ENCODE peak calls at places on chromosome 4, in nine cellular contexts. V is pancreas; W is naive thymus-derived CD4-positive, alpha-beta T cell; E is upper lobe of left lung; Q is fibroblast of the aortic adventitia; J is SK-N-SH; U is H7; O is cardiac muscle cell; X is small intestine. I is an unnamed sample.
A peak's percentile ranks its signal among the peaks of the same experiment; 100 is the strongest.

GRCh38 chr4:54547299-54548097 is 110.3 kb upstream of the KIT start:
- DNase-seq in V (no peak), W (no peak), E (no peak), Q (no peak), J (no peak), U (no peak), O (no peak), X (peak; percentile 73), I (no peak)

GRCh38 chr4:66911898-66912297 is 633.4 kb downstream of the CENPC start:
- DNase-seq in V (no peak), W (no peak), E (no peak), Q (peak; percentile 90), J (no peak), U (no peak), O (no peak), X (no peak), I (no peak)

GRCh38 chr4:122710434-122711308 is 21.8 kb upstream of the BBS12 start:
- DNase-seq in V (no peak), W (no peak), E (no peak), Q (peak; percentile 16), J (no peak), U (no peak), O (peak; percentile 13), X (no peak), I (no peak)

GRCh38 chr4:121709766-121710405 is 13.1 kb upstream of the ANXA5 start:
- DNase-seq in V (no peak), W (no peak), E (no peak), Q (no peak), J (no peak), U (no peak), O (no peak), X (no peak), I (no peak)

GRCh38 chr4:22906046-22906445 is 213.3 kb downstream of the GBA3 start:
- DNase-seq in V (no peak), W (no peak), E (no peak), Q (no peak), J (no peak), U (no peak), O (peak; percentile 7), X (peak; percentile 94), I (no peak)

GRCh38 chr4:176404591-176404990 is 84.8 kb downstream of the SPCS3 start:
- DNase-seq in V (no peak), W (no peak), E (no peak), Q (peak; percentile 44), J (no peak), U (no peak), O (no peak), X (no peak), I (no peak)

GRCh38 chr4:3703677-3704521 is 62.3 kb upstream of the ADRA2C start:
- DNase-seq in V (peak; percentile 30), W (no peak), E (no peak), Q (no peak), J (no peak), U (peak; percentile 90), O (peak; percentile 38), X (no peak), I (no peak)

GRCh38 chr4:53651142-53651720 is 59.9 kb upstream of the LNX1 start:
- DNase-seq in V (no peak), W (no peak), E (peak; percentile 64), Q (peak; percentile 64), J (no peak), U (no peak), O (no peak), X (peak; percentile 96), I (no peak)

GRCh38 chr4:1174941-1175634 is 2.7 kb upstream of the SPON2 start:
- DNase-seq in V (no peak), W (no peak), E (no peak), Q (no peak), J (no peak), U (peak; percentile 50), O (no peak), X (no peak), I (no peak)

GRCh38 chr4:1171306-1172227 is 816 bp downstream of the SPON2 start:
- DNase-seq in V (peak; percentile 67), W (peak; percentile 59), E (peak; percentile 20), Q (no peak), J (peak; percentile 68), U (peak; percentile 86), O (peak; percentile 33), X (no peak), I (no peak)

GRCh38 chr4:1172228-1172851 is at the start of gene SPON2:
- DNase-seq in V (no peak), W (no peak), E (no peak), Q (no peak), J (peak; percentile 65), U (peak; percentile 88), O (no peak), X (no peak), I (no peak)

GRCh38 chr4:1170805-1171305 is 1.5 kb downstream of the SPON2 start:
- DNase-seq in V (no peak), W (no peak), E (no peak), Q (no peak), J (peak; percentile 39), U (no peak), O (no peak), X (no peak), I (no peak)

GRCh38 chr4:1172971-1173757 is 781 bp upstream of the SPON2 start:
- DNase-seq in V (no peak), W (no peak), E (peak; percentile 18), Q (peak; percentile 65), J (peak; percentile 38), U (no peak), O (no peak), X (no peak), I (peak; percentile 57)
- H3K4me3 ChIP-seq in V (no peak overlapping the region), W (no peak overlapping the region), E (no peak overlapping the region), Q (no peak overlapping the region), J (no peak overlapping the region), U (no peak overlapping the region), O (no peak overlapping the region), X (no peak overlapping the region), I (no peak overlapping the region)

DNA sequence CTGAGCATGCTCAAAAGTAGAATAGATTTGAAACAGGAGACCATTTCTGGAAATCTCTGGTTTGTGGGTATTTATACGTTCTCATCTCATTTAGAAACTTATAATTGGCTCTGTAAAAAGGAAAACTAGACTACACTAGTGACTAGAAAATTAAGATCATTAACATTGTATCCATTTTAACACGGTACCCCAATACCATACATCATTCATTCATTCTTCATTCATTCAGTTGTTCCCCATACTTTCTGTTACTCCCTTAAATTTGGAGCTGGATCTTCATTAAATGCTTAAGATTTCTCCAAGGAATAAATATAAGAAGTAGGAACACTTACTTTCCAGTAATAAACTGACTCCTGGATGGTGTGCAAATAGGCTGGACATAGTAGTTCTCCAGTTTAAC is 1.3 kb downstream of the ARSJ start:
- DNase-seq in V (no peak), W (no peak), E (no peak), Q (no peak), J (no peak), U (no peak), O (no peak), X (no peak), I (no peak)
- H3K4me3 ChIP-seq in V (no peak overlapping the region), W (no peak overlapping the region), E (peak overlapping the region; percentile 66), Q (peak overlapping the region; percentile 80), J (peak overlapping the region; percentile 86), U (peak overlapping the region; percentile 58), O (no peak overlapping the region), X (no peak overlapping the region), I (no peak overlapping the region)

GRCh38 chr4:169047967-169048366 is 37.9 kb upstream of the CBR4 start:
- DNase-seq in V (no peak), W (no peak), E (no peak), Q (no peak), J (no peak), U (no peak), O (no peak), X (no peak), I (peak; percentile 50)

GRCh38 chr4:169048867-169049266 is 38.8 kb upstream of the CBR4 start:
- DNase-seq in V (no peak), W (no peak), E (no peak), Q (no peak), J (no peak), U (no peak), O (no peak), X (no peak), I (no peak)

GRCh38 chr4:169050308-169050707 is 40.3 kb upstream of the CBR4 start:
- DNase-seq in V (no peak), W (no peak), E (no peak), Q (peak; percentile 55), J (no peak), U (no peak), O (no peak), X (no peak), I (peak; percentile 54)

GRCh38 chr4:169051936-169052335 is 41.9 kb upstream of the CBR4 start:
- DNase-seq in V (no peak), W (no peak), E (no peak), Q (no peak), J (no peak), U (no peak), O (no peak), X (no peak), I (no peak)

DNA sequence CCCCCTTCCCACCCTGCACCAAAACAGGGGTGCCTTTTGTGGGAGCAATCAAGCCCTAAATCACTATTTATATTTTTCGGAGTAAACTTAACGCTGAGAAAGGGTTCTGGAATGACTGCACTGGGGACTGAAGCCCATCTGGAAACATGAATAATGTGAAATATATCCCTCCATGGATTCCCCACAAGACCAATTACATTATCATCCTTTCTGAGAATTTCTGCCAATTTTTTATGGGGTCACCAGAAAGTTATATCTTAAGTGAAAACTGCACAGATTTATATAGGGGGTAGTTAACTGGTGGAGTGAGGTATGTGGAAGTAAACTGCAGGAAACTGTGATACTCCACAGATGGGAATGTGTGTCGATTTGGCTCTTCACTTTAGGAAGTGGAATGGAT is 41.3 kb upstream of the CBR4 start:
- DNase-seq in V (no peak), W (no peak), E (no peak), Q (no peak), J (no peak), U (no peak), O (no peak), X (no peak), I (no peak)
- H3K4me3 ChIP-seq in V (no peak overlapping the region), W (no peak overlapping the region), E (no peak overlapping the region), Q (no peak overlapping the region), J (no peak overlapping the region), U (no peak overlapping the region), O (no peak overlapping the region), X (no peak overlapping the region), I (no peak overlapping the region)

GRCh38 chr4:100184787-100185186 is 5.5 kb downstream of the DDIT4L start:
- DNase-seq in V (no peak), W (no peak), E (no peak), Q (no peak), J (no peak), U (no peak), O (no peak), X (no peak), I (no peak)

GRCh38 chr4:100190643-100191600 is 654 bp upstream of the DDIT4L start:
- DNase-seq in V (no peak), W (no peak), E (peak; percentile 22), Q (peak; percentile 70), J (no peak), U (peak; percentile 33), O (peak; percentile 57), X (peak; percentile 4), I (no peak)

GRCh38 chr4:100187781-100188180 is 2.5 kb downstream of the DDIT4L start:
- DNase-seq in V (no peak), W (no peak), E (no peak), Q (no peak), J (no peak), U (no peak), O (no peak), X (no peak), I (no peak)

GRCh38 chr4:100189820-100190642 is at the start of gene DDIT4L:
- DNase-seq in V (peak; percentile 76), W (no peak), E (peak; percentile 44), Q (peak; percentile 64), J (peak; percentile 72), U (peak; percentile 88), O (peak; percentile 66), X (peak; percentile 15), I (peak; percentile 37)

DNA sequence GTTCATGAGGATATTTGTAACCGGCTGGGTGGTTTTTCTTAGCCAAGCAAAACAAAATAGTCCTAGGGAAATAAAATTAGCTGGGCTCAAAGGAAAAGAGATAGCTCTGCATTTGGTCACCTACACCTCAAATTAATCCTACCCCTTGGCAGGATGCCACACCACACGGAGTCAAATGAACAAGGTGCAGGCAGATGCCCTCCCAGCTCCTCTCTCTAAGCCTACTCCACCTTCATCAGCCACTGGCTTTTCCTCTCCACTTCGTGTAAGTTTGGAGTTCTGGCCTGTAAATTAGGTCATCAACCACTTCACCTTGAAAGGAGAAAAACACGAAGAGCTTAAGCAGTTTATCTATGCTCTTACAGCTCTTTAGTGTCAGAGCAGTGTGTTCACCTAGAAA is 1.4 kb downstream of the DDIT4L start:
- DNase-seq in V (no peak), W (no peak), E (no peak), Q (no peak), J (no peak), U (no peak), O (peak; percentile 32), X (no peak), I (no peak)
- H3K4me3 ChIP-seq in V (no peak overlapping the region), W (no peak overlapping the region), E (no peak overlapping the region), Q (peak overlapping the region; percentile 72), J (no peak overlapping the region), U (peak overlapping the region; percentile 68), O (peak overlapping the region; percentile 64), X (no peak overlapping the region), I (no peak overlapping the region)